ENCODE peak calls at places on chromosome 7, in four cellular contexts. C is hepatocyte, Z is NCI-H1092, N is PC-3. R is an unnamed sample.
A peak's percentile ranks its signal among the peaks of the same experiment; 100 is the strongest.

GRCh38 chr7:28708033-28708451 is 250.1 kb downstream of the TRIL start:
- DNase-seq in C (peak; percentile 14), Z (no peak), N (no peak), R (no peak)

GRCh38 chr7:42617071-42617705 is 294.7 kb downstream of the C7orf25 start:
- DNase-seq in C (no peak), Z (no peak), N (no peak), R (peak; percentile 70)

GRCh38 chr7:88106430-88106829 is 113.4 kb downstream of the SRI start:
- DNase-seq in C (no peak), Z (no peak), N (no peak), R (no peak)

GRCh38 chr7:156903232-156903909 is 10.4 kb upstream of the LMBR1 start:
- DNase-seq in C (no peak), Z (no peak), N (peak; percentile 90), R (peak; percentile 52)

GRCh38 chr7:6106140-6106904 is 75.1 kb downstream of the ANKRD61 start:
- DNase-seq in C (no peak), Z (no peak), N (peak; percentile 33), R (no peak)

GRCh38 chr7:146388928-146389327 is 272.3 kb downstream of the CNTNAP2 start:
- DNase-seq in C (no peak), Z (no peak), N (no peak), R (no peak)

GRCh38 chr7:17274551-17275245 is 23.8 kb upstream of the AHR start:
- DNase-seq in C (no peak), Z (no peak), N (peak; percentile 84), R (no peak)

GRCh38 chr7:149867762-149868637 is 5.8 kb upstream of the ATP6V0E2 start:
- DNase-seq in C (no peak), Z (no peak), N (no peak), R (peak; percentile 44)

GRCh38 chr7:28530175-28531142 is 118.1 kb downstream of the CREB5 start:
- DNase-seq in C (no peak), Z (no peak), N (peak; percentile 57), R (no peak)

GRCh38 chr7:82221152-82221674 is 222.4 kb downstream of the CACNA2D1 start:
- DNase-seq in C (no peak), Z (no peak), N (no peak), R (no peak)

GRCh38 chr7:44801890-44802289 is 5.4 kb downstream of the PPIA start:
- DNase-seq in C (no peak), Z (no peak), N (no peak), R (no peak)

GRCh38 chr7:80722596-80723141 is 84.2 kb downstream of the CD36 start:
- DNase-seq in C (peak; percentile 82), Z (no peak), N (peak; percentile 98), R (peak; percentile 97)

GRCh38 chr7:55977831-55978230 is 13.4 kb downstream of the NIPSNAP2 start:
- DNase-seq in C (no peak), Z (peak; percentile 62), N (peak; percentile 75), R (no peak)

GRCh38 chr7:2734761-2735571 is 47.0 kb downstream of the AMZ1 start:
- DNase-seq in C (no peak), Z (peak; percentile 43), N (no peak), R (peak; percentile 53)

GRCh38 chr7:90163534-90163933 is 9.3 kb downstream of the STEAP1 start:
- DNase-seq in C (no peak), Z (no peak), N (no peak), R (no peak)

GRCh38 chr7:22150221-22150620 is 204.5 kb upstream of the CDCA7L start:
- DNase-seq in C (no peak), Z (no peak), N (peak; percentile 52), R (no peak)

GRCh38 chr7:130886438-130887135 is 152.6 kb upstream of the KLF14 start:
- DNase-seq in C (no peak), Z (no peak), N (no peak), R (peak; percentile 56)

GRCh38 chr7:903921-904755 is 27.8 kb downstream of the GET4 start:
- DNase-seq in C (no peak), Z (no peak), N (no peak), R (no peak)

GRCh38 chr7:139626817-139627216 is 103.3 kb downstream of the CLEC2L start:
- DNase-seq in C (no peak), Z (no peak), N (no peak), R (peak; percentile 22)

GRCh38 chr7:25369794-25370193 is 141.5 kb upstream of the NPVF start:
- DNase-seq in C (no peak), Z (peak; percentile 94), N (no peak), R (no peak)

GRCh38 chr7:27586825-27587224 is 75.9 kb downstream of the HIBADH start:
- DNase-seq in C (no peak), Z (peak; percentile 68), N (no peak), R (no peak)

GRCh38 chr7:122010116-122010515 is 133.9 kb downstream of the AASS start:
- DNase-seq in C (no peak), Z (no peak), N (peak; percentile 6), R (no peak)

GRCh38 chr7:28891192-28891872 is 66.8 kb downstream of the TRIL start:
- DNase-seq in C (peak; percentile 12), Z (no peak), N (no peak), R (peak; percentile 59)

GRCh38 chr7:29843106-29843505 is 36.8 kb downstream of the WIPF3 start:
- DNase-seq in C (no peak), Z (peak; percentile 65), N (no peak), R (no peak)

GRCh38 chr7:100949931-100950443 is 653 bp downstream of the MUC3A start:
- DNase-seq in C (no peak), Z (no peak), N (no peak), R (no peak)

GRCh38 chr7:43850348-43851116 is 18.8 kb downstream of the MRPS24 start:
- DNase-seq in C (no peak), Z (no peak), N (peak; percentile 22), R (no peak)

GRCh38 chr7:43248961-43249807 is 136.7 kb downstream of the HECW1 start:
- DNase-seq in C (no peak), Z (no peak), N (peak; percentile 66), R (no peak)

GRCh38 chr7:137875746-137876145 is 29.0 kb upstream of the DGKI start:
- DNase-seq in C (no peak), Z (no peak), N (no peak), R (no peak)

GRCh38 chr7:41465571-41465970 is 237.3 kb downstream of the INHBA start:
- DNase-seq in C (no peak), Z (no peak), N (no peak), R (no peak)

R was measured in islet precursor cell.